ENCODE peak calls at places on chromosomes 16 and 17, in four cellular contexts. Q is right lobe of liver, D is GM12892, E is K562. Y is an unnamed sample.

GRCh38 chr17:50837980-50838954 is 2.9 kb downstream of the WFIKKN2 start:
- DNase-seq in Q (no peak), E (no peak), D (no peak), Y (no peak)

GRCh38 chr16:66516172-66516807 is 33.6 kb downstream of the TK2 start:
- DNase-seq in Q (no peak), D (no peak), E (no peak), Y (no peak)

GRCh38 chr16:86809458-86809955 is 231.2 kb downstream of the FOXL1 start:
- DNase-seq in Q (no peak), E (no peak), D (no peak), Y (no peak)

GRCh38 chr16:5874899-5875298 is 777.3 kb upstream of the EEF2KMT start:
- DNase-seq in E (no peak), D (no peak), Q (no peak), Y (no peak)

GRCh38 chr17:31549121-31549524 is 157.6 kb downstream of the RAB11FIP4 start:
- DNase-seq in E (no peak), Q (no peak), D (no peak), Y (no peak)

GRCh38 chr17:7854078-7854777 is 638 bp upstream of the TMEM88 start:
- DNase-seq in Q (no peak), E (no peak), D (no peak), Y (no peak)

GRCh38 chr16:30533146-30533522 is 1.5 kb downstream of the ZNF747 start:
- DNase-seq in Q (peak), D (no peak), E (no peak), Y (no peak)

GRCh38 chr17:19372004-19372365 is 6.3 kb upstream of the MAPK7 start:
- DNase-seq in E (no peak), Q (no peak), D (no peak), Y (no peak)

GRCh38 chr17:40854175-40854814 is 12.7 kb downstream of the KRT12 start:
- DNase-seq in E (peak), Q (no peak), D (no peak), Y (no peak)

GRCh38 chr16:69072640-69072974 is 32.8 kb upstream of the HAS3 start:
- DNase-seq in D (no peak), E (no peak), Q (no peak), Y (no peak)

GRCh38 chr16:75105306-75106061 is 11.1 kb downstream of the LDHD start:
- DNase-seq in E (no peak), D (no peak), Q (peak), Y (no peak)

GRCh38 chr17:28902819-28903545 is at the start of gene DHRS13:
- DNase-seq in Q (peak), E (peak), D (peak), Y (peak)
- TF ChIP-seq POLR2A in Q (peak), E (peak), D (no peak), Y (no peak)

GRCh38 chr16:27313422-27314160 is at the start of gene IL4R:
- DNase-seq in Q (peak), E (peak), D (peak), Y (peak)
- TF ChIP-seq POLR2A in Q (peak), E (no peak), D (peak), Y (no peak)

GRCh38 chr16:970766-971581 is at the start of gene LMF1:
- DNase-seq in D (peak), Q (peak), E (peak), Y (peak)
- TF ChIP-seq POLR2A in D (peak), Q (peak), E (peak), Y (peak)

GRCh38 chr17:77946900-77947643 is 11.4 kb upstream of the TNRC6C start:
- DNase-seq in E (no peak), D (no peak), Q (no peak), Y (no peak)
- TF ChIP-seq POLR2A in E (no peak), D (no peak), Q (no peak), Y (no peak)

GRCh38 chr16:56609463-56609921 is 1.1 kb downstream of the MT2A start:
- DNase-seq in Q (peak), E (peak), D (peak), Y (peak)
- TF ChIP-seq POLR2A in Q (peak), E (no peak), D (no peak), Y (no peak)

GRCh38 chr17:74543891-74544760 is 1.8 kb downstream of the CD300C start:
- DNase-seq in Q (peak), E (no peak), D (no peak), Y (no peak)

GRCh38 chr17:74547264-74547663 is 1.3 kb upstream of the CD300C start:
- DNase-seq in E (no peak), D (no peak), Q (no peak), Y (no peak)

GRCh38 chr17:74544991-74545441 is 899 bp downstream of the CD300C start:
- DNase-seq in E (no peak), Q (no peak), D (no peak), Y (no peak)

GRCh38 chr17:74546586-74546985 is 671 bp upstream of the CD300C start:
- DNase-seq in Q (no peak), D (no peak), E (no peak), Y (no peak)

DNA sequence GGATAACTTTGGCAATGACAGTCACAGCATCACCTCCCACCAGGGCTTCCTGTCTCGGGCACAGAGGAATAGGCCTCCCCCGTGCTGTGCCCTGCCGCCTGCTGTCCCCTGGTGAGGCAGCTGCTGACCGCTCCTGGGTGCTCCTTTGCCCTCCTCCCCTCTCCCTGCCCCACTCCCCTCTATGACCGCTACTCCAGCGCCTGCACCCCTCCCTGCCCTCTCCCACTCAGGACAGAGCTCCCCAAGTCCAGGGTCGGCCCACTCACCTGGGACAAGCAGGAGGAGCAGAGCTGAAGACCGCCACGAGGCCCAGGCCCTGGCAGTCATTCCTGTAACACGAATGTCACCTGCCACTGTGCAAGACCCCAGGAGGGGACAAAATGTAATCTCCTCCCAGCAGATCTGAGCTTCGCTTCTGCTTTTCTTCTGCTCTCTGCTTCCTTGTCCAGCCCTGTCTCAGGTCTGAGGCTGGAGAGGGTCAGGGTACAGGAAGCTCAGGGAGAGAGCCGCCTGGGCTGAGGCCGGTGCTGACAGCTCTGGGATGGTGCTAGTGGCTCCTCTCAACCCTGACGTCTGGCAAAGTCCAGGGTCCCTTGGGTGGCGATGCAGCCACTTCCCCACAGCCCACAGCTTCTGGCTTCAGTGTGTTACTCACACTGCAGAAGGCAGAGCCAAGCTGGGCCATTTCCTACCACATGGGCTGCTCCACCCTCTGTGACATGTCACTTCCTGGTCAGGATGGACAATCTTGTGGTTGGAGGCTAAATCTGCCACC is at the start of gene CD300C:
- DNase-seq in Q (no peak), D (no peak), E (no peak), Y (no peak)
- TF ChIP-seq POLR2A in Q (no peak), D (no peak), E (no peak), Y (no peak)